ENCODE peak calls at places on chromosomes 7 and 10, in five cellular contexts. H is HepG2, P is GM12878, I is IMR-90, T is K562. G is an unnamed sample.
A peak's percentile ranks its signal among the peaks of the same experiment; 100 is the strongest.

GRCh38 chr10:18117272-18117671 is 23.0 kb upstream of the CACNB2 start:
- DNase-seq in T (no peak), P (no peak), H (no peak), I (no peak), G (no peak)

GRCh38 chr7:34451923-34452322 is 206.1 kb upstream of the NPSR1 start:
- DNase-seq in I (no peak), H (no peak), P (no peak), T (no peak), G (no peak)

GRCh38 chr10:108393111-108393510 is 1228.6 kb upstream of the SORCS1 start:
- DNase-seq in T (no peak), I (peak; percentile 26), H (no peak), P (no peak), G (no peak)

GRCh38 chr10:131725736-131726459 is 174.9 kb upstream of the PPP2R2D start:
- DNase-seq in P (no peak), H (no peak), T (no peak), I (no peak), G (peak; percentile 25)

GRCh38 chr10:8042864-8043568 is 11.5 kb upstream of the GATA3 start:
- DNase-seq in P (no peak), I (no peak), T (no peak), H (no peak), G (peak; percentile 22)

GRCh38 chr10:103244663-103245271 is 920 bp upstream of the RPEL1 start:
- DNase-seq in T (peak; percentile 75), H (peak; percentile 76), I (peak; percentile 81), P (peak; percentile 47), G (peak; percentile 80)

GRCh38 chr7:102916426-102916825 is 3.6 kb downstream of the LRRC17 start:
- DNase-seq in H (no peak), I (peak; percentile 84), P (no peak), T (no peak), G (no peak)

GRCh38 chr10:23373156-23373555 is 28.6 kb upstream of the C10orf67 start:
- DNase-seq in P (no peak), I (no peak), T (no peak), H (no peak), G (no peak)

GRCh38 chr7:142782922-142783900 is 12.4 kb downstream of the PRSS2 start:
- DNase-seq in H (peak; percentile 83), T (peak; percentile 94), I (peak; percentile 89), P (peak; percentile 66), G (peak; percentile 90)

GRCh38 chr10:35387768-35388167 is 51.5 kb downstream of the CCNY start:
- DNase-seq in P (peak; percentile 50), I (peak; percentile 85), H (no peak), T (no peak), G (no peak)

GRCh38 chr10:15311885-15312280 is 59.2 kb downstream of the FAM171A1 start:
- DNase-seq in T (no peak), P (no peak), I (no peak), H (no peak), G (no peak)

GRCh38 chr7:47505317-47506007 is 76.4 kb downstream of the TNS3 start:
- DNase-seq in I (no peak), T (no peak), H (no peak), P (no peak), G (no peak)

GRCh38 chr10:114631678-114632417 is 26.2 kb downstream of the ABLIM1 start:
- DNase-seq in H (peak; percentile 76), P (no peak), T (peak; percentile 27), I (no peak), G (peak; percentile 87)

GRCh38 chr10:932589-932988 is 1.1 kb upstream of the LARP4B start:
- DNase-seq in P (no peak), I (no peak), H (no peak), T (no peak), G (peak; percentile 39)

GRCh38 chr10:84423729-84424128 is 95.3 kb downstream of the CCSER2 start:
- DNase-seq in I (peak; percentile 35), T (no peak), H (no peak), P (no peak), G (no peak)

GRCh38 chr10:44651834-44652233 is 259.3 kb upstream of the TMEM72 start:
- DNase-seq in I (peak; percentile 51), P (no peak), T (no peak), H (no peak), G (no peak)

GRCh38 chr10:93754761-93755160 is 3.0 kb upstream of the LGI1 start:
- DNase-seq in I (no peak), P (no peak), H (no peak), T (no peak), G (no peak)

GRCh38 chr7:150855046-150855445 is 2.7 kb downstream of the AOC1 start:
- DNase-seq in T (no peak), H (no peak), I (no peak), P (no peak), G (no peak)

GRCh38 chr7:133781481-133782090 is 345.6 kb upstream of the LRGUK start:
- DNase-seq in H (no peak), T (no peak), P (no peak), I (no peak), G (peak; percentile 27)

GRCh38 chr7:111753968-111754367 is 191.7 kb upstream of the IMMP2L start:
- DNase-seq in P (no peak), T (no peak), I (peak; percentile 33), H (no peak), G (no peak)

GRCh38 chr7:122902751-122903495 is 16.7 kb upstream of the CADPS2 start:
- DNase-seq in P (no peak), H (peak; percentile 21), T (no peak), I (no peak), G (peak; percentile 22)

GRCh38 chr7:149072438-149072775 is 18.1 kb downstream of the ZNF786 start:
- DNase-seq in T (no peak), P (no peak), I (no peak), H (no peak), G (no peak)

GRCh38 chr7:44678468-44679179 is 70.0 kb upstream of the ZMIZ2 start:
- DNase-seq in H (peak; percentile 83), P (no peak), T (no peak), I (peak; percentile 86), G (no peak)

GRCh38 chr7:154794147-154794780 is 208.7 kb downstream of the PAXIP1 start:
- DNase-seq in P (no peak), T (peak; percentile 75), H (no peak), I (no peak), G (no peak)

GRCh38 chr7:137656227-137656849 is 190.4 kb downstream of the DGKI start:
- DNase-seq in I (peak; percentile 79), P (peak; percentile 20), T (peak; percentile 75), H (peak; percentile 59), G (peak; percentile 74)

GRCh38 chr7:151987748-151988529 is 31.7 kb downstream of the GALNTL5 start:
- DNase-seq in T (no peak), P (no peak), I (peak; percentile 42), H (no peak), G (no peak)

GRCh38 chr7:151993977-151994676 is 31.3 kb upstream of the GALNT11 start:
- DNase-seq in T (no peak), H (no peak), I (no peak), P (no peak), G (no peak)

GRCh38 chr7:151992375-151992774 is 33.1 kb upstream of the GALNT11 start:
- DNase-seq in H (peak; percentile 6), I (no peak), P (no peak), T (peak; percentile 48), G (peak; percentile 86)

GRCh38 chr7:151984612-151985011 is 28.4 kb downstream of the GALNTL5 start:
- DNase-seq in H (peak; percentile 5), P (no peak), T (no peak), I (no peak), G (no peak)

GRCh38 chr7:151990567-151990966 is 34.3 kb downstream of the GALNTL5 start:
- DNase-seq in P (no peak), I (peak; percentile 17), T (no peak), H (no peak), G (no peak)
- TF ChIP-seq MXI1 in P (no peak), I (no peak), T (no peak), H (no peak), G (no peak)

DNA sequence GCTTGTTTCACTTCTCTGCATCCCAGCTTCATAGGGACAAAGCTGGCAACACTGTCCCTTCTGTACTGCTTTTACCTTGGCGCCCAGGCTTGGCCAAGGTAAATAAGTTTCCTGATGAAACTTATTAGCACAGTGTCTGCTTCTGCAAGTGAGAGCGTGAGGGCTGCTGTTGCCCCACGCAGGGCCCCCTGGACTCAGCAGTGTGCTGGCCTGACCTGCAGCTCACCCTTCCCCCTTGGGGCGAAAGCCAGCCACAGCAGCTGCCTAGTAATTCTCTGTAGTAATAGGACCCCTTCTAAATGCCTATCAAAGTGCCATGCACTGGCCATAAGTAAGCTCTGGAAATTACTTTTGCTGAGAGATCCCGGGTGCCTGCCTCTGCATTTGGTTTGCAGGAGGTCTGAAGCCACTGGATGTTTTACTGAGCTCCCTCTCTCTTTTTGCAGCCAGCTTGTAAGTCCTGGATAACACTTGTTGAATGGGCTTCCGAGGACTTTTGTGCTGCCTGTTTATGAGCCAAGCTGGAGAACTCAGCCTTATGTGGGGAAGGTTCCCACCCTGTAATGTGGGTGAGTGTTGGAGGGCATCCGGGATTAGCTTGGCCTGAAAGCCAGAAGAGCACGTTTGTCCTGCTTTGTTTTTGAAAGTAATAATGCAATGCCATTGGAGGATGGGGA is 294.0 kb downstream of the C7orf25 start:
- DNase-seq in P (no peak), H (no peak), I (no peak), T (no peak), G (no peak)
- TF ChIP-seq MXI1 in P (no peak), H (no peak), I (no peak), T (no peak), G (no peak)

DNA sequence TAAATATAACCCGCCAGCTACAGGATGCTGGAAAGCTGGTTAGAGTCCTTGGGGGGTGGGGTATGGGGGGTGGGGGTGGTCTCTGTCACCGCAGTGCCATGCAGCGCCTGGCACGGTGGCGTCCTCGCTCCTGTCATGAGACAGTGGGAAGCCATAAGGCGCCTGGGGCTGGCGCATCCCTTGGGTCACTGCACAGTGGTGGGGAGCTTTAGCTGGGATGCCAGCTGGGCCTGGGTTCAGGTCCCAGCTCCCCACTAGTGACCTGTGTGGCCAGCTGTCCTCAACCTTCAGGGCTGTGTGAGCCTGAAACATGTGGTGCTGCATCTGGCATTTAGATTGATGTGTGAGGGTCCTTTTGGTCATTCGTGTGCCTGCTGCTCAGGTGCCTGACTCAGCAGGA is 93.9 kb downstream of the BMS1 start:
- DNase-seq in P (no peak), T (no peak), I (no peak), H (no peak), G (no peak)
- TF ChIP-seq MXI1 in P (no peak), T (no peak), I (no peak), H (no peak), G (no peak)

GRCh38 chr10:49107111-49107889 is 8.0 kb downstream of the VSTM4 start:
- DNase-seq in P (no peak), T (no peak), H (no peak), I (no peak), G (no peak)

GRCh38 chr10:49105076-49105475 is 10.2 kb downstream of the VSTM4 start:
- DNase-seq in I (no peak), H (no peak), T (no peak), P (no peak), G (no peak)

GRCh38 chr10:49106451-49106850 is 8.9 kb downstream of the VSTM4 start:
- DNase-seq in P (no peak), T (no peak), I (no peak), H (no peak), G (no peak)

GRCh38 chr10:49104323-49104722 is 11.0 kb downstream of the VSTM4 start:
- DNase-seq in H (no peak), T (no peak), P (no peak), I (no peak), G (no peak)

DNA sequence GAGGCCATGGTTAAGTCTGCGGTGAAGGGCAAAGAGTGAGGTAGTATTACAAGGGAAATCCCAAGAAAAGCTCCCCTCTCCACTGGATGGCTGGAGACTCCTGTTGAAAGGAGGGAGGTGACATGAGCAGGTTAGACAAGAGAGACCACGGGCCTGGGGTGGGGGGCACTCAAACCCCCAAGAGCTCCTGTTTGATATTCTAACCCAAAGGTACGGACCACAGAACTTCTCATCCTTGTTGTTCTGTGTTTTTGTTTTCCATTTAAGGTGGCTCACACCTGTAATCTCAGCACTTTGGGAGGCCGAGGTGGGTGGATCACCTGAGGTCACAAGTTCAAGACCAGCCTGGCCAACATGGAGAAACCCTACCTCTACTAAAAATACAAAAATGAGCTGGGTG is 11.6 kb downstream of the VSTM4 start:
- DNase-seq in H (no peak), P (no peak), I (no peak), T (no peak), G (no peak)
- TF ChIP-seq MXI1 in H (no peak), P (no peak), I (no peak), T (no peak), G (no peak)